ENCODE peak calls at places on chromosomes 12 and 14, in four cellular contexts. D is upper lobe of left lung, V is HCT116, Q is SK-N-SH. K is an unnamed sample.

GRCh38 chr14:51638071-51638944 is 13.4 kb upstream of the FRMD6 start:
- DNase-seq in D (no peak), V (no peak), Q (no peak), K (no peak)

GRCh38 chr12:120229071-120229582 is 28.2 kb upstream of the RPLP0 start:
- DNase-seq in D (no peak), V (no peak), Q (peak; percentile 31), K (no peak)

GRCh38 chr12:113152835-113153814 is 3.6 kb downstream of the CFAP73 start:
- DNase-seq in D (peak; percentile 65), V (peak; percentile 54), Q (peak; percentile 93), K (peak; percentile 73)

GRCh38 chr14:36658091-36659009 is 3.3 kb upstream of the PAX9 start:
- DNase-seq in D (no peak), V (no peak), Q (no peak), K (no peak)

GRCh38 chr12:59646636-59647035 is 50.8 kb downstream of the SLC16A7 start:
- DNase-seq in D (no peak), V (no peak), Q (no peak), K (no peak)

GRCh38 chr12:124406043-124406442 is 111.2 kb downstream of the RFLNA start:
- DNase-seq in D (no peak), V (no peak), Q (no peak), K (no peak)

GRCh38 chr12:690466-690865 is 27.2 kb upstream of the NINJ2 start:
- DNase-seq in D (no peak), V (no peak), Q (no peak), K (no peak)

GRCh38 chr12:124833693-124834122 is 30.0 kb downstream of the SCARB1 start:
- DNase-seq in D (no peak), V (peak; percentile 78), Q (peak; percentile 51), K (no peak)

GRCh38 chr12:5022030-5022429 is 21.6 kb upstream of the KCNA5 start:
- DNase-seq in D (no peak), V (no peak), Q (no peak), K (no peak)

GRCh38 chr14:100525615-100526014 is 61.6 kb downstream of the BEGAIN start:
- DNase-seq in D (peak; percentile 19), V (no peak), Q (no peak), K (no peak)

GRCh38 chr12:3137268-3137761 is 60.1 kb downstream of the TSPAN9 start:
- DNase-seq in D (peak; percentile 40), V (no peak), Q (peak; percentile 57), K (no peak)

GRCh38 chr12:79624378-79624777 is 66.4 kb downstream of the PAWR start:
- DNase-seq in D (no peak), V (no peak), Q (no peak), K (no peak)

GRCh38 chr14:103472939-103473338 is 49.7 kb downstream of the CKB start:
- DNase-seq in D (no peak), V (no peak), Q (no peak), K (no peak)

GRCh38 chr12:33757701-33758100 is 264.6 kb upstream of the ALG10 start:
- DNase-seq in D (no peak), V (no peak), Q (no peak), K (no peak)

GRCh38 chr14:105477659-105478623 is 3.3 kb downstream of the CRIP2 start:
- DNase-seq in D (no peak), V (no peak), Q (no peak), K (no peak)

GRCh38 chr12:62629971-62630739 is 163.5 kb downstream of the MON2 start:
- DNase-seq in D (no peak), V (no peak), Q (no peak), K (no peak)

GRCh38 chr12:15584366-15585041 is 204.7 kb downstream of the EPS8 start:
- DNase-seq in D (no peak), V (peak; percentile 43), Q (peak; percentile 5), K (no peak)

GRCh38 chr12:102702447-102703114 is 214.5 kb downstream of the PAH start:
- DNase-seq in D (peak; percentile 49), V (peak; percentile 36), Q (peak; percentile 48), K (peak; percentile 36)

GRCh38 chr12:122032570-122032969 is 10.9 kb downstream of the BCL7A start:
- DNase-seq in D (no peak), V (no peak), Q (peak; percentile 8), K (no peak)

GRCh38 chr12:77923882-77924281 is 93.2 kb downstream of the NAV3 start:
- DNase-seq in D (no peak), V (no peak), Q (no peak), K (no peak)

GRCh38 chr12:69843653-69844052 is 18.6 kb downstream of the MYRFL start:
- DNase-seq in D (no peak), V (no peak), Q (no peak), K (no peak)

GRCh38 chr12:29612912-29613311 is 115.4 kb upstream of the OVCH1 start:
- DNase-seq in D (no peak), V (no peak), Q (no peak), K (no peak)

GRCh38 chr12:91718326-91718725 is 427.3 kb downstream of the BTG1 start:
- DNase-seq in D (no peak), V (no peak), Q (no peak), K (no peak)

GRCh38 chr12:83016226-83016835 is 329.6 kb downstream of the TMTC2 start:
- DNase-seq in D (peak; percentile 30), V (peak; percentile 79), Q (no peak), K (no peak)

GRCh38 chr14:91336093-91336450 is 81.5 kb downstream of the CCDC88C start:
- DNase-seq in D (no peak), V (no peak), Q (no peak), K (no peak)

GRCh38 chr14:76829650-76830421 is 3.6 kb downstream of the LRRC74A start:
- DNase-seq in D (no peak), V (no peak), Q (peak; percentile 55), K (no peak)

GRCh38 chr12:20601668-20602280 is 93.4 kb upstream of the SLCO1C1 start:
- DNase-seq in D (no peak), V (peak; percentile 46), Q (peak; percentile 22), K (no peak)

GRCh38 chr12:32223941-32224340 is 117.3 kb downstream of the BICD1 start:
- DNase-seq in D (no peak), V (no peak), Q (no peak), K (no peak)

GRCh38 chr14:68182492-68182891 is 362.9 kb downstream of the RAD51B start:
- DNase-seq in D (no peak), V (no peak), Q (no peak), K (no peak)

GRCh38 chr12:102419094-102419764 is 61.1 kb downstream of the IGF1 start:
- DNase-seq in D (no peak), V (no peak), Q (no peak), K (no peak)

GRCh38 chr14:23654231-23654630 is 18.1 kb downstream of the DHRS2 start:
- DNase-seq in D (no peak), V (no peak), Q (no peak), K (no peak)

GRCh38 chr12:119576915-119577314 is 16.7 kb upstream of the TMEM233 start:
- DNase-seq in D (no peak), V (no peak), Q (no peak), K (no peak)

GRCh38 chr12:102095677-102096263 is 24.1 kb downstream of the NUP37 start:
- DNase-seq in D (no peak), V (no peak), Q (peak; percentile 25), K (no peak)

GRCh38 chr14:24734917-24735500 is 101.0 kb upstream of the GZMB start:
- DNase-seq in D (no peak), V (peak; percentile 39), Q (peak; percentile 14), K (peak; percentile 37)

GRCh38 chr14:72894623-72895378 is 900 bp upstream of the DPF3 start:
- DNase-seq in D (peak; percentile 27), V (no peak), Q (peak; percentile 34), K (no peak)
- TF ChIP-seq POLR2AphosphoS5 in D (no peak), V (no peak), Q (no peak), K (no peak)

DNA sequence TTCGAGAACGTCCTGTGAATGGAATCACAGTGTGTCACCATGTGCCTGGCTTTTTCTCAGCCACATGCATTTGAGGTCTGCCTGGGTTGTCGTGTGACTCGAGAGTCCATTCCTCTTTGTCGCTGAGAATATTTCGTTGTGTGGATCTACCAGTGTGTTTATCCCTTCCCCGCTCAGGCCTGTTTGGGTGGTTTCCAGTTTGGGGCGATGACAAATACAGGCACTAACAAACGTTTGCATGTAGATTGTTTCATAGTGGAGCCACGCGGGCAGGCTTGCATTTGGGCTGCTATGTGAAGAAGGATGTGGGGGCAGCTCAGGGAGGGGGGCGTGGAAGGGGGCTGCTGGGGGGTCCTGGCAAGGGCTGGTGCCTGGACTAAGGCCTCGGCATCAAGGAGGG is 14.1 kb downstream of the RIN3 start:
- DNase-seq in D (peak; percentile 19), V (no peak), Q (no peak), K (no peak)
- TF ChIP-seq CTCF in D (no peak), V (no peak), Q (no peak), K (no peak)

GRCh38 chr14:62657376-62657775 is 387.9 kb downstream of the KCNH5 start:
- DNase-seq in D (no peak), V (no peak), Q (no peak), K (no peak)

GRCh38 chr14:62661818-62662217 is 383.4 kb downstream of the KCNH5 start:
- DNase-seq in D (no peak), V (no peak), Q (no peak), K (no peak)

GRCh38 chr14:62667515-62667914 is 377.7 kb downstream of the KCNH5 start:
- DNase-seq in D (no peak), V (no peak), Q (no peak), K (no peak)

DNA sequence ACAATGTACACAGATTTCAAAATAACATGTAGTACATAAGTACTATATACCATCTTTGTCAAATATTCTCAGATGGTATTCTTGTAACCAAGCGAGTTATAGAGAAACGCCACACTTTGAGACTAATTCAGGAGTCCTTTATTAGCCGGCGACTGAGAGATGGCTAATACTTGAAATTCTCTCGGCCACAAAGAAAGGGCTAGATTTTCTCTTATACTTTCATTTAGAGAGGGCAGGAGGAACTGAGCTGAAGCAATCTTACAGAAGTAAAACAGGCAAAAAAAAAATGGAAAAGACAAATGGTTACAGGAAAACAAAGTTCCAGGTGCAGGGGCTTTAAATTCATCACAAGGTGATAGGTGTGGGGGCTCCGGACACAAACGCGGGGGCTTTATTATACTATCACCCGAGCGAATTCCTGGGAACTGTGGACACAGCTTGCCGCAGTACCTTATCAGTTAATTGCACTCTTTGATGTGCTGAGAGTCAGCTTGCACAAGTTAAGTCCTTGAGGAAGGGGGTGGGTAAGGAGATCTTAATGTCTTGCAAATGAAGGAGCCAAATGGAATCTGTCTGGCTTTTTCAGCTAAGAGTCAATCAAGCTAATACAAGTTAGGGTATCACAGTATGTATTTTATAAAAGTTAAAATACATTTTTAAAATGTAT is 382.3 kb downstream of the KCNH5 start:
- DNase-seq in D (peak; percentile 38), V (no peak), Q (no peak), K (no peak)
- TF ChIP-seq POLR2AphosphoS5 in D (no peak), V (no peak), Q (no peak), K (no peak)

GRCh38 chr12:68159681-68160304 is at the start of gene IFNG:
- DNase-seq in D (no peak), V (no peak), Q (no peak), K (no peak)

GRCh38 chr12:68154768-68155167 is 4.8 kb downstream of the IFNG start:
- DNase-seq in D (no peak), V (no peak), Q (no peak), K (no peak)

GRCh38 chr12:68162374-68162773 is 2.8 kb upstream of the IFNG start:
- DNase-seq in D (no peak), V (no peak), Q (no peak), K (no peak)

GRCh38 chr12:68157295-68157871 is 2.2 kb downstream of the IFNG start:
- DNase-seq in D (no peak), V (no peak), Q (no peak), K (no peak)

GRCh38 chr12:68158427-68158826 is 1.1 kb downstream of the IFNG start:
- DNase-seq in D (no peak), V (peak; percentile 40), Q (no peak), K (peak; percentile 13)
- TF ChIP-seq CTCF in D (no peak), V (peak; percentile 57), Q (peak; percentile 50), K (no peak)